ENCODE peak calls at places on chromosomes 6 and 20, in ten cellular contexts. A is HFF-Myc, P is fibroblast of villous mesenchyme, Z is dorsolateral prefrontal cortex, N is fibroblast of pulmonary artery, F is HCT116, T is testis, E is choroid plexus epithelial cell, I is lower leg skin, L is neuronal stem cell. J is an unnamed sample.

GRCh38 chr6:1716845-1717244 is 107.1 kb downstream of the FOXC1 start:
- DNase-seq in L (no peak), A (no peak), P (no peak), N (no peak), I (no peak), Z (no peak), F (no peak), E (no peak), T (no peak), J (no peak)

GRCh38 chr6:168264593-168265335 is 54.8 kb downstream of the DACT2 start:
- DNase-seq in F (no peak), T (no peak), N (no peak), P (no peak), A (no peak), I (peak), E (no peak), Z (no peak), L (no peak), J (no peak)

GRCh38 chr20:11329271-11329670 is 588.4 kb upstream of the BTBD3 start:
- DNase-seq in L (no peak), F (no peak), I (no peak), A (no peak), T (no peak), Z (no peak), N (no peak), E (no peak), P (no peak), J (no peak)

GRCh38 chr20:51660741-51661608 is 107.2 kb downstream of the ATP9A start:
- DNase-seq in L (no peak), T (no peak), N (peak), I (no peak), P (peak), E (peak), A (peak), F (peak), Z (no peak), J (peak)

GRCh38 chr6:47724300-47724699 is 25.9 kb downstream of the ADGRF4 start:
- DNase-seq in L (no peak), P (no peak), E (no peak), N (no peak), I (no peak), A (no peak), F (no peak), Z (no peak), T (no peak), J (no peak)

GRCh38 chr6:11972806-11973205 is 39.3 kb upstream of the HIVEP1 start:
- DNase-seq in Z (no peak), A (no peak), F (no peak), E (peak), T (no peak), I (no peak), P (peak), L (no peak), N (no peak), J (peak)

GRCh38 chr6:134063121-134063965 is 10.9 kb upstream of the SLC2A12 start:
- DNase-seq in F (no peak), E (peak), P (no peak), N (no peak), I (no peak), A (no peak), T (no peak), L (no peak), Z (no peak), J (no peak)

GRCh38 chr6:2857580-2858337 is 16.1 kb upstream of the SERPINB1 start:
- DNase-seq in E (peak), L (no peak), P (peak), A (no peak), F (peak), T (peak), Z (no peak), I (no peak), N (peak), J (no peak)

GRCh38 chr6:44738652-44739141 is 351.2 kb downstream of the CDC5L start:
- DNase-seq in P (peak), L (no peak), N (peak), E (peak), F (no peak), I (no peak), A (no peak), T (no peak), Z (no peak), J (peak)

GRCh38 chr20:57894522-57894921 is 184.7 kb upstream of the PMEPA1 start:
- DNase-seq in A (no peak), Z (no peak), E (no peak), F (no peak), T (no peak), N (no peak), I (no peak), L (no peak), P (no peak), J (no peak)

GRCh38 chr6:48978016-48978415 is 485.0 kb downstream of the MMUT start:
- DNase-seq in T (no peak), I (no peak), N (no peak), E (no peak), P (no peak), A (no peak), Z (no peak), F (no peak), L (no peak), J (peak)

GRCh38 chr6:74928203-74928602 is 277.6 kb downstream of the COL12A1 start:
- DNase-seq in E (no peak), I (peak), N (no peak), A (no peak), F (no peak), T (no peak), L (no peak), Z (no peak), P (no peak), J (no peak)

GRCh38 chr6:56335733-56336132 is 88.4 kb upstream of the COL21A1 start:
- DNase-seq in T (no peak), F (peak), A (peak), P (peak), N (peak), L (no peak), E (peak), Z (no peak), I (no peak), J (peak)

GRCh38 chr6:24663198-24663597 is 3.5 kb downstream of the TDP2 start:
- DNase-seq in E (no peak), A (no peak), P (no peak), I (no peak), Z (no peak), L (no peak), T (no peak), N (no peak), F (no peak), J (no peak)

GRCh38 chr20:53238121-53238660 is 266.0 kb downstream of the TSHZ2 start:
- DNase-seq in A (no peak), Z (no peak), I (no peak), E (no peak), F (no peak), P (no peak), T (no peak), L (no peak), N (peak), J (no peak)

GRCh38 chr6:88248709-88249321 is 82.7 kb upstream of the CNR1 start:
- DNase-seq in L (no peak), P (no peak), T (no peak), N (no peak), I (no peak), E (peak), A (no peak), Z (no peak), F (no peak), J (no peak)

GRCh38 chr20:8842525-8842924 is 226.4 kb upstream of the PLCB4 start:
- DNase-seq in N (no peak), F (no peak), E (no peak), T (no peak), P (no peak), L (no peak), Z (no peak), A (no peak), I (no peak), J (no peak)

GRCh38 chr20:50073500-50073899 is 39.5 kb downstream of the UBE2V1 start:
- DNase-seq in A (no peak), Z (peak), L (no peak), T (no peak), N (no peak), P (no peak), E (no peak), F (no peak), I (no peak), J (no peak)

GRCh38 chr6:132530293-132530974 is 7.6 kb upstream of the TAAR9 start:
- DNase-seq in A (peak), F (peak), T (peak), L (peak), E (peak), N (peak), Z (no peak), I (no peak), P (peak), J (peak)

GRCh38 chr6:16769986-16770376 is 8.7 kb upstream of the ATXN1 start:
- DNase-seq in I (no peak), P (peak), E (peak), A (peak), L (no peak), N (peak), T (no peak), Z (no peak), F (no peak), J (peak)

GRCh38 chr20:41148956-41149355 is 11.6 kb downstream of the PLCG1 start:
- DNase-seq in N (no peak), Z (no peak), I (no peak), L (no peak), P (no peak), F (no peak), T (no peak), E (no peak), A (no peak), J (no peak)

GRCh38 chr6:110369056-110369455 is 10.9 kb upstream of the METTL24 start:
- DNase-seq in L (no peak), T (no peak), I (no peak), A (no peak), F (no peak), E (no peak), Z (no peak), N (no peak), P (no peak), J (no peak)

GRCh38 chr6:109653264-109653663 is 37.7 kb downstream of the AK9 start:
- DNase-seq in L (no peak), N (no peak), E (peak), A (no peak), F (no peak), P (no peak), T (no peak), I (no peak), Z (no peak), J (no peak)

GRCh38 chr6:1864496-1864895 is 254.8 kb downstream of the FOXC1 start:
- DNase-seq in I (no peak), L (no peak), E (peak), A (no peak), N (no peak), T (no peak), P (peak), Z (no peak), F (no peak), J (no peak)

GRCh38 chr20:11850901-11851300 is 66.8 kb upstream of the BTBD3 start:
- DNase-seq in F (peak), Z (no peak), L (no peak), A (no peak), T (no peak), P (peak), N (no peak), E (peak), I (no peak), J (peak)

GRCh38 chr20:53048387-53048786 is 76.2 kb downstream of the TSHZ2 start:
- DNase-seq in F (no peak), P (no peak), I (no peak), A (no peak), E (no peak), Z (no peak), N (no peak), T (no peak), L (no peak), J (no peak)

GRCh38 chr20:51687071-51687470 is 81.1 kb downstream of the ATP9A start:
- DNase-seq in P (no peak), Z (no peak), A (no peak), E (peak), I (no peak), F (peak), N (peak), L (no peak), T (no peak), J (no peak)

GRCh38 chr20:38201356-38201755 is 36.3 kb upstream of the TGM2 start:
- DNase-seq in Z (no peak), I (peak), L (no peak), A (peak), F (no peak), T (no peak), P (peak), N (peak), E (peak), J (peak)

GRCh38 chr6:73121421-73121993 is 103.8 kb downstream of the KHDC1L start:
- DNase-seq in Z (no peak), N (peak), E (peak), L (no peak), A (no peak), I (no peak), P (peak), T (no peak), F (no peak), J (peak)

GRCh38 chr6:169784941-169785340 is 33.5 kb downstream of the ERMARD start:
- DNase-seq in I (peak), N (no peak), T (no peak), A (no peak), P (no peak), E (no peak), Z (no peak), F (no peak), L (no peak), J (no peak)
- H3K4me3 ChIP-seq in I (no peak), N (no peak), T (no peak), A (no peak), P (no peak), E (no peak), Z (no peak), F (no peak), L (no peak), J (no peak)

GRCh38 chr6:41939848-41940758 is 1.5 kb downstream of the CCND3 start:
- DNase-seq in I (no peak), N (peak), T (no peak), F (no peak), P (peak), L (no peak), A (no peak), Z (no peak), E (peak), J (peak)

GRCh38 chr6:41938590-41938989 is 3.0 kb downstream of the CCND3 start:
- DNase-seq in I (no peak), E (no peak), P (no peak), T (no peak), L (no peak), N (no peak), F (no peak), Z (no peak), A (no peak), J (no peak)

GRCh38 chr6:41940759-41941279 is 789 bp downstream of the CCND3 start:
- DNase-seq in F (no peak), L (no peak), A (no peak), N (peak), T (peak), I (peak), E (no peak), P (peak), Z (no peak), J (no peak)

GRCh38 chr6:41937881-41938574 is 3.6 kb downstream of the CCND3 start:
- DNase-seq in T (no peak), P (peak), E (peak), I (no peak), A (no peak), L (no peak), F (no peak), Z (no peak), N (peak), J (peak)

DNA sequence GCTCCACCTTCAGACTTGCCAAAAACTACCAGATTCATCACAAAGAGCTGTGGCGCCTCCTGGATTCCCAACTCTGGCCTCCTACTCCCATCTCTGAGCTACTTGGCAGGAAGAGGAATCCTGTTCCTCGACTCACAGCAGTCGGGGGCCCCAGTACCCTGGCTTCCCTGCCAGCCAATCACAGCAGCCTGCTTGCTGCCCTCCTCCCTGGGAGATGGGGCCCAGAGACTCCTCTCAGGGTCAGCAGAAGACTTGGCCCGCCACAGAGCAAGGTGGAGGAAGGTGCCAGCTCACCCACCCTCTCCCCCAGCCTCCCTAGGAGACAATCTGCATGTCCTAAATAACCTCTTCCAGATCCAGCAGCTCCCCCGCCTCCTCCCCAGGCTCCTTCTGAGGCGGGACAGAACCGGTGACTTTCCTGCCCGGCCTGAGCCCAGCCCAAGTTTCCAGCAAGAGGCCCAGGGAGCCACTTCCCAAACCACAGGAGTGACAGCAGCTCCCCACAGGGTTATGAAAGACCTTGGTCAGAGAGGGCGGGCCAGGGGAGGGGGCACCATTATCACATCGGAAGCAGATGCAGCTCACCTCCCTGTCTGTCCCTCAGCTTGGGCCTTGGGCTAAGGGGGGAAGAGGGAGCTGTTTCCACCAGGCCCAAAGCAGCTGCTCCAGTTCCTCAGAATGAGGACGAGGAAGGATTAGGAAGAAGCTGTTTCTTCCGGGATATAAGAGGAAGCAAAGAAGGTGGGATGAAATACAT is 2.3 kb downstream of the CCND3 start:
- DNase-seq in N (peak), A (no peak), I (peak), F (no peak), T (peak), P (peak), L (peak), Z (no peak), E (peak), J (peak)
- H3K4me3 ChIP-seq in N (peak), A (peak), I (no peak), F (no peak), T (no peak), P (peak), L (no peak), Z (no peak), E (peak), J (peak)

GRCh38 chr20:32761417-32761830 is 761 bp upstream of the DNMT3B start:
- DNase-seq in I (no peak), A (no peak), E (no peak), T (no peak), L (no peak), P (no peak), Z (no peak), F (no peak), N (no peak), J (no peak)
- H3K4me3 ChIP-seq in I (no peak), A (peak), E (peak), T (peak), L (peak), P (peak), Z (peak), F (peak), N (peak), J (peak)

GRCh38 chr20:31595380-31595653 is 9.8 kb upstream of the ID1 start:
- DNase-seq in E (no peak), F (no peak), N (no peak), P (no peak), A (no peak), L (no peak), I (no peak), T (no peak), Z (no peak), J (no peak)
- H3K4me3 ChIP-seq in E (no peak), F (peak), N (no peak), P (no peak), A (no peak), L (no peak), I (no peak), T (no peak), Z (no peak), J (no peak)

GRCh38 chr20:59567585-59568508 is 36.5 kb upstream of the PHACTR3 start:
- DNase-seq in A (no peak), F (no peak), N (no peak), P (no peak), E (no peak), L (no peak), I (peak), T (no peak), Z (no peak), J (no peak)
- H3K4me3 ChIP-seq in A (no peak), F (no peak), N (no peak), P (no peak), E (no peak), L (no peak), I (no peak), T (no peak), Z (no peak), J (no peak)

DNA sequence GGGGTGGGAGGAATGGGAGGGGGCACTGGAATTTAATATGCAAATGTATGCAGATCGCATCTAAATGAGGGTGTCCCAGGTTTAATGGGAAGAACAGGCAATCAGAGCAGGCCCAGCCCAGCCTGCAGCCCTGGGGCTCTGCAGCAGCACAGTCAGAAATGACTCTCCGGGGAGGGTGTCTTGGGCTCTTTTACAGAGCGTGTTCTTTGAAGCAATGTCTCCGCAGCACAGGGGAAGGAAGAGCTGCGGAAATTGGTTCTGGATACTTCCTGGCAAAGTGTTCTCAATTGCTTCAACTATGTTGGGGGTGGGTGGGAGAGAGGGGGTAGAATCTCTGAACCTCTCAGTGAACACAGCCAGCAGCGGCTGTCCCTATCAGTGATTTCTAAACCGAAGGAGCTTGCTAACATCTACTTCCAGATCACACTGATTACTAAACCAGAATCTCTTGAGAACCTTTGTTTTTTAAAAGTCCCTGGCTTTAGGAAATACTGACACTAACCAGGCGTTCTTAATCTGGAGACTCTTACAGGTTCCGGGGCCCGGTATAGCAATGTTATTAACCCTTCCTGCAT is 8.1 kb upstream of the MMP9 start:
- DNase-seq in N (no peak), L (no peak), F (no peak), T (no peak), E (no peak), P (no peak), Z (no peak), I (no peak), A (no peak), J (peak)
- H3K4me3 ChIP-seq in N (no peak), L (no peak), F (no peak), T (no peak), E (no peak), P (no peak), Z (no peak), I (no peak), A (no peak), J (no peak)

GRCh38 chr20:63029358-63030121 is 22.8 kb upstream of the BHLHE23 start:
- DNase-seq in Z (peak), L (no peak), I (no peak), N (no peak), P (no peak), T (no peak), A (no peak), F (no peak), E (no peak), J (no peak)
- H3K4me3 ChIP-seq in Z (no peak), L (no peak), I (no peak), N (no peak), P (no peak), T (peak), A (no peak), F (no peak), E (no peak), J (no peak)